ENCODE peak calls at places on chromosome 9, in six cellular contexts. One of them, this sample, is unnamed.

GRCh38 chr9:78000221-78000620 is 31.4 kb downstream of the GNAQ start:
- DNase-seq in CD4-positive, alpha-beta T cell: no peak
- DNase-seq in left lung: no peak
- DNase-seq in GM23338: no peak
- DNase-seq in retinal pigment epithelial cell: no peak
- DNase-seq in stomach: no peak
- DNase-seq in this sample: no peak

GRCh38 chr9:29514336-29514735 is 1941.1 kb upstream of the C9orf72 start:
- DNase-seq in retinal pigment epithelial cell: no peak
- DNase-seq in stomach: no peak
- DNase-seq in GM23338: peak; percentile 54
- DNase-seq in left lung: peak; percentile 60
- DNase-seq in CD4-positive, alpha-beta T cell: no peak
- DNase-seq in this sample: peak; percentile 6

GRCh38 chr9:13113201-13113600 is 166.3 kb downstream of the MPDZ start:
- DNase-seq in GM23338: no peak
- DNase-seq in left lung: no peak
- DNase-seq in retinal pigment epithelial cell: peak; percentile 6
- DNase-seq in stomach: no peak
- DNase-seq in CD4-positive, alpha-beta T cell: no peak
- DNase-seq in this sample: no peak

GRCh38 chr9:111766066-111766465 is 28.7 kb downstream of the SHOC1 start:
- DNase-seq in stomach: no peak
- DNase-seq in GM23338: no peak
- DNase-seq in left lung: no peak
- DNase-seq in retinal pigment epithelial cell: no peak
- DNase-seq in CD4-positive, alpha-beta T cell: no peak
- DNase-seq in this sample: no peak

GRCh38 chr9:114574438-114574837 is 13.1 kb upstream of the ATP6V1G1 start:
- DNase-seq in GM23338: no peak
- DNase-seq in CD4-positive, alpha-beta T cell: no peak
- DNase-seq in retinal pigment epithelial cell: no peak
- DNase-seq in stomach: no peak
- DNase-seq in left lung: no peak
- DNase-seq in this sample: no peak

GRCh38 chr9:121138973-121139372 is 62.7 kb downstream of the RAB14 start:
- DNase-seq in stomach: no peak
- DNase-seq in GM23338: no peak
- DNase-seq in CD4-positive, alpha-beta T cell: no peak
- DNase-seq in retinal pigment epithelial cell: no peak
- DNase-seq in left lung: no peak
- DNase-seq in this sample: no peak

GRCh38 chr9:105816202-105816744 is 121.9 kb downstream of the TMEM38B start:
- DNase-seq in left lung: no peak
- DNase-seq in stomach: no peak
- DNase-seq in retinal pigment epithelial cell: no peak
- DNase-seq in GM23338: no peak
- DNase-seq in CD4-positive, alpha-beta T cell: no peak
- DNase-seq in this sample: no peak

GRCh38 chr9:135077497-135078200 is 9.8 kb upstream of the OLFM1 start:
- DNase-seq in CD4-positive, alpha-beta T cell: no peak
- DNase-seq in stomach: peak; percentile 23
- DNase-seq in retinal pigment epithelial cell: no peak
- DNase-seq in GM23338: peak; percentile 81
- DNase-seq in left lung: no peak
- DNase-seq in this sample: peak; percentile 94

GRCh38 chr9:22244141-22245011 is 202.2 kb upstream of the DMRTA1 start:
- DNase-seq in retinal pigment epithelial cell: peak; percentile 28
- DNase-seq in left lung: no peak
- DNase-seq in stomach: peak; percentile 40
- DNase-seq in GM23338: peak; percentile 69
- DNase-seq in CD4-positive, alpha-beta T cell: no peak
- DNase-seq in this sample: peak; percentile 45

GRCh38 chr9:17800397-17800796 is 221.5 kb downstream of the SH3GL2 start:
- DNase-seq in left lung: no peak
- DNase-seq in GM23338: no peak
- DNase-seq in CD4-positive, alpha-beta T cell: no peak
- DNase-seq in stomach: no peak
- DNase-seq in retinal pigment epithelial cell: no peak
- DNase-seq in this sample: no peak

GRCh38 chr9:76453785-76454184 is 5.2 kb upstream of the GCNT1 start:
- DNase-seq in GM23338: no peak
- DNase-seq in left lung: no peak
- DNase-seq in stomach: no peak
- DNase-seq in CD4-positive, alpha-beta T cell: no peak
- DNase-seq in retinal pigment epithelial cell: no peak
- DNase-seq in this sample: no peak

GRCh38 chr9:131747352-131747751 is 7.5 kb upstream of the RAPGEF1 start:
- DNase-seq in left lung: no peak
- DNase-seq in stomach: no peak
- DNase-seq in retinal pigment epithelial cell: no peak
- DNase-seq in CD4-positive, alpha-beta T cell: no peak
- DNase-seq in GM23338: peak; percentile 74
- DNase-seq in this sample: no peak

GRCh38 chr9:68560131-68560844 is 19.6 kb upstream of the TMEM252 start:
- DNase-seq in CD4-positive, alpha-beta T cell: peak; percentile 3
- DNase-seq in retinal pigment epithelial cell: no peak
- DNase-seq in GM23338: peak; percentile 85
- DNase-seq in stomach: peak; percentile 37
- DNase-seq in left lung: peak; percentile 81
- DNase-seq in this sample: peak; percentile 50

GRCh38 chr9:80061940-80062339 is 490.2 kb downstream of the TLE4 start:
- DNase-seq in CD4-positive, alpha-beta T cell: no peak
- DNase-seq in left lung: no peak
- DNase-seq in retinal pigment epithelial cell: peak; percentile 94
- DNase-seq in stomach: no peak
- DNase-seq in GM23338: no peak
- DNase-seq in this sample: no peak

GRCh38 chr9:114397219-114397847 is 9.6 kb upstream of the AKNA start:
- DNase-seq in CD4-positive, alpha-beta T cell: no peak
- DNase-seq in retinal pigment epithelial cell: no peak
- DNase-seq in GM23338: peak; percentile 62
- DNase-seq in left lung: no peak
- DNase-seq in stomach: no peak
- DNase-seq in this sample: no peak

GRCh38 chr9:70015099-70015498 is 28.5 kb upstream of the MAMDC2 start:
- DNase-seq in GM23338: no peak
- DNase-seq in retinal pigment epithelial cell: no peak
- DNase-seq in left lung: no peak
- DNase-seq in CD4-positive, alpha-beta T cell: no peak
- DNase-seq in stomach: no peak
- DNase-seq in this sample: no peak

GRCh38 chr9:899440-900184 is 58.1 kb downstream of the DMRT1 start:
- DNase-seq in stomach: no peak
- DNase-seq in left lung: no peak
- DNase-seq in retinal pigment epithelial cell: no peak
- DNase-seq in CD4-positive, alpha-beta T cell: no peak
- DNase-seq in GM23338: peak; percentile 63
- DNase-seq in this sample: peak; percentile 51

GRCh38 chr9:893115-893514 is 51.6 kb downstream of the DMRT1 start:
- DNase-seq in retinal pigment epithelial cell: no peak
- DNase-seq in stomach: no peak
- DNase-seq in GM23338: no peak
- DNase-seq in CD4-positive, alpha-beta T cell: no peak
- DNase-seq in left lung: no peak
- DNase-seq in this sample: no peak

GRCh38 chr9:892123-892522 is 50.6 kb downstream of the DMRT1 start:
- DNase-seq in retinal pigment epithelial cell: no peak
- DNase-seq in stomach: no peak
- DNase-seq in CD4-positive, alpha-beta T cell: no peak
- DNase-seq in left lung: no peak
- DNase-seq in GM23338: peak; percentile 64
- DNase-seq in this sample: no peak

GRCh38 chr9:893843-894420 is 52.4 kb downstream of the DMRT1 start:
- DNase-seq in left lung: no peak
- DNase-seq in retinal pigment epithelial cell: peak; percentile 7
- DNase-seq in CD4-positive, alpha-beta T cell: peak; percentile 21
- DNase-seq in stomach: peak; percentile 54
- DNase-seq in GM23338: peak; percentile 81
- DNase-seq in this sample: peak; percentile 53
- TF ChIP-seq CTCF in left lung: peak; percentile 66
- TF ChIP-seq CTCF in retinal pigment epithelial cell: peak; percentile 85
- TF ChIP-seq CTCF in CD4-positive, alpha-beta T cell: peak; percentile 70
- TF ChIP-seq CTCF in stomach: peak; percentile 89
- TF ChIP-seq CTCF in GM23338: peak; percentile 97
- TF ChIP-seq CTCF in this sample: peak; percentile 86

DNA sequence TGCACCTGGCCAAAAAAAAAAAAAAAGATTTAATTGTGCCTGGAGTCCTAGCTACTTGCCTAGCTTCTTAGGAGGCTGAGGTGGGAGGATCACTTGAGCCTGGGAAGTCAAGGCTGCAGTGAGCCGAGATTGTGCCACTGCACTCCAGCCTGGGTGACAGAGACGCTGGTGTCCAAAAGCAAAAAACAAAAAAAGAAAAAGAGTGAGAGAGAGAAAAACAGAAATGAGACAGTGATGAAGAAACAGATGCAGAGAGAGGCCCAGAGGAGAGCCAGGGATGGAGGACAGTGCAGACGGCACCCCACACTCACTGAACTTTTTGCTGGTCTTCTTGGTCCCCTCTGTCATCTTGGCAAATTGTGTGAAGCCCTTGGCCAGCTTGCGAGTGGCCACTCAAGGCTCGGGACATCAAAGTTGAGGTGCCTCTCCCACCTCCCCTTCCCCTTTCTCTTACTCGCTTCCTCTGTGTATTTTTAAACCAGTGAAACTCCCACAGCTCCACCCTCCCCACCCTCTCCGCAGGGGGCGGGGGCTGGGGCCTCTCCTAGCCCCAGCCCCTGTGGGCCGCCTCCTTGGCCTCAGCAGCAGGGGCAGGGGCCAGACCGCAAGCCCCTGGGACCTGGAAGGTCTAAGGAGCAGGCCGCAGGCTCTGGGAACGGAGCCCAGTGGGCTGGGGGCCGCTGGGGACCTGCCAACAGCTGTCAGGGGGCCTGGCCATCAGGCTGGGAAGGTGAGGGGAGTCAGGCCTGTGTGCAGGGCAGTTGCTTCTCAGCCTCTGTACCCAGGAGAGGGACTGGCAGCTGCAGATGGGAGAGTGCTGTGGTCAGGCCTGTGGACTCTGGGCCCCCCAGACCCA is at the start of gene SH2D3C:
- DNase-seq in retinal pigment epithelial cell: no peak
- DNase-seq in CD4-positive, alpha-beta T cell: no peak
- DNase-seq in left lung: peak; percentile 90
- DNase-seq in stomach: no peak
- DNase-seq in GM23338: no peak
- DNase-seq in this sample: peak; percentile 45
- TF ChIP-seq CTCF in retinal pigment epithelial cell: no peak
- TF ChIP-seq CTCF in CD4-positive, alpha-beta T cell: no peak
- TF ChIP-seq CTCF in left lung: no peak
- TF ChIP-seq CTCF in stomach: no peak
- TF ChIP-seq CTCF in GM23338: no peak
- TF ChIP-seq CTCF in this sample: no peak

GRCh38 chr9:37410354-37410861 is 12.1 kb upstream of the GRHPR start:
- DNase-seq in CD4-positive, alpha-beta T cell: no peak
- DNase-seq in left lung: no peak
- DNase-seq in GM23338: no peak
- DNase-seq in stomach: no peak
- DNase-seq in retinal pigment epithelial cell: no peak
- DNase-seq in this sample: no peak

GRCh38 chr9:37412431-37413151 is 9.9 kb upstream of the GRHPR start:
- DNase-seq in left lung: no peak
- DNase-seq in GM23338: no peak
- DNase-seq in CD4-positive, alpha-beta T cell: no peak
- DNase-seq in stomach: no peak
- DNase-seq in retinal pigment epithelial cell: peak; percentile 73
- DNase-seq in this sample: no peak

GRCh38 chr9:37413311-37413710 is 9.2 kb upstream of the GRHPR start:
- DNase-seq in left lung: no peak
- DNase-seq in CD4-positive, alpha-beta T cell: no peak
- DNase-seq in stomach: no peak
- DNase-seq in retinal pigment epithelial cell: no peak
- DNase-seq in GM23338: no peak
- DNase-seq in this sample: no peak

GRCh38 chr9:37408933-37409710 is 13.4 kb upstream of the GRHPR start:
- DNase-seq in stomach: no peak
- DNase-seq in CD4-positive, alpha-beta T cell: peak; percentile 37
- DNase-seq in GM23338: no peak
- DNase-seq in retinal pigment epithelial cell: no peak
- DNase-seq in left lung: no peak
- DNase-seq in this sample: no peak

DNA sequence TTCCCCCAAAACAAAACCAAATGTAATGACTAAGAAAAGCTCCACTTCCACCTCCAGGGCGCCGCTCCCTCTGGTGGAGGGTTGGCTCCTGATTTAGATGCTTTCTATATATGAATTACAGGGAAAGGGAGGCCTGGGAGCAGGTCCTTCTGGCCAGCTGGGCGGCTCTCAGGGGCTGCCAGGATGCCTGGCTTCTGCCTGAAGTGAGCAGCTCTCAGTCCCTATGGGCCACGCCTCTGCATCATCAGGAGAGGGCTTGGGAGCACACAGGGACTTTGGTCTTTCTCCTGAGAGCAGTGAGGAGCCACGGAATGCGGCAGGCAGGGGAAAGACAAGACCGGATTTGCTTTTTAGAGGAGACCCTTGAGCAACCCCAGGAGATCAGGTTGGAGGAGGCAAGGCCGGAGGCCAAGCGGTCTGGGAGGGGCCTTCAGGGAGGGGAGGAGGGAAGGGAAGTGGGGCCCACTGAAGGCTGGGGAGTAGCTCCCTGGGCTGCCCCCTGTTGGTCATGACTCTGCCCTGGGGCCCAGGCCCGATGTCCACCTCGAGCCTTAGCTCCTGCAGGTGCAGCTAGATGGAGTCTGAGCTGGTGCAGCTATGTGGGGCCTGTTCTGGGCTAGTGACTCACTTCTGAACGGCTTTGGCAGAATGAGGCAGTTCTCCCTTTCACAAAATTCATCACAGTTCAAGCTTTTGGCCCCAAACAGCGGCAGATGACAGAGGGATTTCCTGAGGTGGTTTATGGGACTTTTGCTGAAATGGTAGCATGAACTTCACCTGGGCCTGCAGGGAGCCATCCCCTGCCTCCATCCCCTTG is 11.3 kb upstream of the GRHPR start:
- DNase-seq in CD4-positive, alpha-beta T cell: no peak
- DNase-seq in retinal pigment epithelial cell: no peak
- DNase-seq in stomach: no peak
- DNase-seq in GM23338: peak; percentile 70
- DNase-seq in left lung: no peak
- DNase-seq in this sample: no peak
- TF ChIP-seq CTCF in CD4-positive, alpha-beta T cell: no peak
- TF ChIP-seq CTCF in retinal pigment epithelial cell: peak; percentile 58
- TF ChIP-seq CTCF in stomach: no peak
- TF ChIP-seq CTCF in GM23338: peak; percentile 70
- TF ChIP-seq CTCF in left lung: no peak
- TF ChIP-seq CTCF in this sample: no peak

GRCh38 chr9:124267271-124267807 is 9.6 kb downstream of the NEK6 start:
- DNase-seq in CD4-positive, alpha-beta T cell: no peak
- DNase-seq in left lung: peak; percentile 91
- DNase-seq in stomach: peak; percentile 91
- DNase-seq in retinal pigment epithelial cell: no peak
- DNase-seq in GM23338: no peak
- DNase-seq in this sample: no peak
- TF ChIP-seq CTCF in CD4-positive, alpha-beta T cell: no peak
- TF ChIP-seq CTCF in left lung: no peak
- TF ChIP-seq CTCF in stomach: no peak
- TF ChIP-seq CTCF in retinal pigment epithelial cell: peak; percentile 22
- TF ChIP-seq CTCF in GM23338: no peak
- TF ChIP-seq CTCF in this sample: no peak